ENCODE peak calls at places on chromosome 10, in nine cellular contexts. F is PC-3, Z is DND-41, Y is endodermal cell, J is IMR-90, H is mammary epithelial cell, L is fibroblast of lung, V is colonic mucosa, D is astrocyte. Q is an unnamed sample. For H3K36me3, the result is how much of the 10 kb centered on the place peaks cover.

GRCh38 chr10:91556691-91557529 is 76.0 kb downstream of the PPP1R3C start:
- DNase-seq in F (no peak), Z (no peak), Y (no peak), J (no peak), H (no peak), L (peak), V (peak), D (no peak), Q (peak)

GRCh38 chr10:129193148-129193547 is 273.9 kb upstream of the MGMT start:
- DNase-seq in F (no peak), Z (peak), Y (no peak), J (no peak), H (no peak), L (peak), V (no peak), D (no peak), Q (no peak)

GRCh38 chr10:132712698-132713232 is 73.2 kb downstream of the NKX6-2 start:
- DNase-seq in F (no peak), Z (no peak), Y (peak), J (no peak), H (no peak), L (no peak), V (no peak), D (no peak), Q (no peak)

GRCh38 chr10:96176985-96177384 is 46.9 kb downstream of the ZNF518A start:
- DNase-seq in F (no peak), Z (no peak), Y (no peak), J (no peak), H (no peak), L (no peak), V (no peak), D (no peak), Q (no peak)

GRCh38 chr10:83959330-83959729 is 180.0 kb upstream of the GHITM start:
- DNase-seq in F (no peak), Z (no peak), Y (no peak), J (no peak), H (no peak), L (no peak), V (no peak), D (no peak), Q (no peak)

GRCh38 chr10:97518601-97519043 is 19.9 kb downstream of the UBTD1 start:
- DNase-seq in F (no peak), Z (no peak), Y (no peak), J (peak), H (no peak), L (peak), V (no peak), D (no peak), Q (peak)

GRCh38 chr10:77165445-77166316 is 471.9 kb downstream of the KCNMA1 start:
- DNase-seq in F (peak), Z (peak), Y (peak), J (peak), H (peak), L (peak), V (peak), D (peak), Q (peak)

GRCh38 chr10:132938472-132939329 is 3.7 kb downstream of the CFAP46 start:
- DNase-seq in F (peak), Z (peak), Y (peak), J (no peak), H (no peak), L (no peak), V (no peak), D (no peak), Q (no peak)

GRCh38 chr10:32072025-32072787 is 16.0 kb upstream of the KIF5B start:
- DNase-seq in F (no peak), Z (no peak), Y (peak), J (no peak), H (no peak), L (no peak), V (no peak), D (no peak), Q (no peak)

GRCh38 chr10:67839957-67840356 is 2.0 kb upstream of the DNAJC12 start:
- DNase-seq in F (peak), Z (no peak), Y (no peak), J (peak), H (peak), L (no peak), V (no peak), D (peak), Q (no peak)

GRCh38 chr10:129963831-129964501 is at the start of gene EBF3:
- DNase-seq in F (peak), Z (no peak), Y (peak), J (peak), H (peak), L (no peak), V (peak), D (no peak), Q (peak)

GRCh38 chr10:116748041-116748440 is 5.7 kb upstream of the HSPA12A start:
- DNase-seq in F (peak), Z (no peak), Y (no peak), J (peak), H (peak), L (peak), V (peak), D (peak), Q (peak)

GRCh38 chr10:122669842-122670241 is 29.8 kb downstream of the C10orf120 start:
- DNase-seq in F (no peak), Z (no peak), Y (peak), J (no peak), H (no peak), L (no peak), V (no peak), D (no peak), Q (no peak)

GRCh38 chr10:45454262-45454661 is 80.2 kb downstream of the ALOX5 start:
- DNase-seq in F (no peak), Z (no peak), Y (no peak), J (no peak), H (no peak), L (no peak), V (no peak), D (no peak), Q (no peak)

DNA sequence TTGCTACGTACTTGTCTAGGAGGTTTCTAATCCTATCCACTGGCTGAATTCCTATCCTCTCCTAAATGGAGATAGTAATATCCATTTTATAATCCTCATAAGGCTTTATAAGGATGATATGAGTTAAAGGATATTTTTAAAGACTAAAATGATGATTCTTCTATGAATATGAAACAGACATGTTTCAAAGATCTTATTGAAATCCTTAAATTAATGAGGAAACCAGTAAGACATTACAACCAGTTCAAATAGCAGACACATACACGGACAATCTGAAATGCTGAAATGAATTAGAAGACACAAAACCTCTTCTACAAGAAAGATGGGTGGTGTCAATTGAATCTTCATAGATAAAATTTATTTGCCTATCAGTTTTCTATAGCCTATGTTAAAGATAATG is 132.9 kb upstream of the ANK3 start:
- DNase-seq in F (no peak), Z (no peak), Y (no peak), J (no peak), H (no peak), L (no peak), V (no peak), D (no peak), Q (no peak)
- H3K9ac ChIP-seq in F (no peak), Z (no peak), Y (no peak), J (no peak), H (no peak), L (no peak), V (no peak), D (peak), Q (no peak)

DNA sequence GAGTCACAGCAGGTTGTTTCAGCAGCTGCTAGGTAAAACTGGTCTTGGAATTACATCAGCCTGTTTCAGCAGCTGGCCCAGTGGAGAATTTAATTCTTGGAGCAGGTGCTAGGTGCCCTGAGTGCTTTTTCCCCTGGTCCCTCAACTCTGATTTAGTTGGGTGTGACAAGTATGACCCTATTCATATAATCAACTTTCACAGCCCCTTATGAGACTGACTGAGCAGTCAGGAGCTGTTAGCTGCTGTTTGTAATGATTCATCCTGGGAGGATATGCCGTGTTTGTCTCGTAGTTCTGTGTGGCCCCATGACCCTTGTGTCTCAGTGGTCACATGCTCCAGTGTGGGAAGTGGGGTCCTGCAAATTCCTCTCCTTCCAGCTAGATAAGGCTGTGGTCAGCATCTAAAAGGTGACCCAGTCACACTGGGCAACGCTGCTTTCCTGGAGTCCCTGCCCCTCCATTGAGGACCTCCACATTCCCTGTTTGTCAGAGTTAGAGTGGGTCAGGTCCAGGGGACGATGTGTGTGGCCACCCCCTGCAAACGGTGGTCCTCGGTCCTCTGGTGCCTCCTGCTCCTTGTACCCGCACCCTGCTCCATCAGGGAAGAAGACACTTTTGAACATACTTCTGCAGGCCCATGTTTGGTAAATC is 28.3 kb downstream of the TBATA start:
- DNase-seq in F (peak), Z (no peak), Y (no peak), J (peak), H (peak), L (peak), V (no peak), D (peak), Q (peak)
- H3K36me3 ChIP-seq in F (under half), Z (under half), Y (under half), J (under half), H (under half), L (under half), V (under half), D (under half), Q (under half)

DNA sequence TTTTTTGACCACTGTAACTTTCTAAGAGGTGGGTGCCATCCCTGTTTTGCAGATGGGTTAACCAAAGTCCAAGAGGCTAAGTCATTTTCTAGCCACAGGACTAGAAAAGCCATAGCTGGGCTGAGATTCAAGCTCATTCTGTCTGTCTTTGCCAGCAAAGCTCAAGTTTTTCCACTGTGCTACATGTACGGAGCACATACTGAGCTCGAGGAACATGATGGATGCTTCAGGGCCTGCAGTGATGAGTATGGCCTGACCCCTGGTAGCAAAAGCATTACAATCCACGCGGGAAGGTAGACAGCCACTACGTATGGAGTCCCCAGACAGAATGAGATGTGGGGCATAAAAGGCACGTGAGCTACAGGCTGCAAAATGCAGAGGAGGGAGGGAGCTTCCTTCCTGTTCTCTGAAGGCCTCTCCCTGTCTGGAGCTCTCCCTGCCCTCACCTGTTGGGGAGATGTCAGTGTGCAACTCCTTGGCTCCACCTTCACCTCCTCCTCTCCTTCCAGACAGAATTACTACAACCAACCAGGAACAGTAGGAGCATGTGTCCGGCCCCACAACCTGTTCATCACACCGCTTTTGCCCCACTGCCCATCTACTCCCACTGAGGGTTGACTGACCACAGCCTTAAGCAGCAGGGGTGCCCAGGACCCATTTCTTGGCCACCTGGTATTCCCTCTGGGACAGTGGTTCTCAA is 16.4 kb downstream of the ITPRIP start:
- DNase-seq in F (no peak), Z (no peak), Y (no peak), J (no peak), H (no peak), L (no peak), V (no peak), D (peak), Q (no peak)
- H3K4me3 ChIP-seq in F (no peak), Z (no peak), Y (no peak), J (no peak), H (no peak), L (no peak), V (no peak), D (no peak), Q (no peak)

DNA sequence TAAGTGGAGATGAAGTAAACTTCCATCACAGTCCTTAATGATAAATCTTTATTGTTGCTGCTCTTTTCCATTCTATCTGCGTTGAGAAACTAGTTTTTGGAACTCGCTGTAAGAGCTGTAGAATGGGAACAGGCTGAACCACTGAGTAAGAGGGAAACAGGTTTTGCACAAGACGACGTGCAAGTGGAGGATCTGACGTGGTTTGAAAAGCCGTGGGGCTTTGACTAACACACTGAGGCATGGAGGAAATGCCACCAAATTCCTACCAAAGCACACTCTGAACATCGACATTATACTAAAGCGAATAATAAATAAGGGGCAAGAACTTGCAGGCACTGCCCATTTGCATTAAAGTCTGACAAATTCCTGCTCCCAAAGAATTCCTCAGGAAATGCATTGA is 160.6 kb downstream of the KLF6 start:
- DNase-seq in F (peak), Z (no peak), Y (no peak), J (peak), H (no peak), L (peak), V (no peak), D (peak), Q (peak)
- H3K9ac ChIP-seq in F (no peak), Z (no peak), Y (no peak), J (no peak), H (no peak), L (peak), V (no peak), D (peak), Q (peak)

GRCh38 chr10:101007915-101008822 is 8.6 kb downstream of the LZTS2 start:
- DNase-seq in F (no peak), Z (no peak), Y (no peak), J (no peak), H (no peak), L (no peak), V (no peak), D (no peak), Q (no peak)

GRCh38 chr10:101007099-101007711 is 7.6 kb downstream of the LZTS2 start:
- DNase-seq in F (no peak), Z (no peak), Y (no peak), J (peak), H (no peak), L (peak), V (no peak), D (no peak), Q (peak)

GRCh38 chr10:101005361-101005760 is 5.8 kb downstream of the LZTS2 start:
- DNase-seq in F (no peak), Z (no peak), Y (no peak), J (no peak), H (no peak), L (no peak), V (no peak), D (no peak), Q (no peak)

GRCh38 chr10:101006593-101007098 is 7.0 kb downstream of the LZTS2 start:
- DNase-seq in F (no peak), Z (no peak), Y (no peak), J (peak), H (no peak), L (peak), V (no peak), D (no peak), Q (no peak)

GRCh38 chr10:101005869-101006567 is 6.4 kb downstream of the LZTS2 start:
- DNase-seq in F (no peak), Z (no peak), Y (no peak), J (no peak), H (no peak), L (no peak), V (no peak), D (no peak), Q (no peak)
- H3K36me3 ChIP-seq in F (under half), Z (under half), Y (under half), J (under half), H (under half), L (under half), V (under half), D (under half), Q (half or more)

GRCh38 chr10:101784558-101784957 is 1.3 kb upstream of the NPM3 start:
- DNase-seq in F (no peak), Z (no peak), Y (no peak), J (no peak), H (no peak), L (no peak), V (no peak), D (no peak), Q (no peak)

GRCh38 chr10:101781655-101781983 is 1.6 kb downstream of the NPM3 start:
- DNase-seq in F (no peak), Z (no peak), Y (no peak), J (no peak), H (no peak), L (no peak), V (no peak), D (no peak), Q (no peak)

GRCh38 chr10:101781984-101782810 is 1.0 kb downstream of the NPM3 start:
- DNase-seq in F (no peak), Z (no peak), Y (peak), J (no peak), H (no peak), L (no peak), V (no peak), D (no peak), Q (no peak)

GRCh38 chr10:101783736-101784118 is 481 bp upstream of the NPM3 start:
- DNase-seq in F (no peak), Z (no peak), Y (peak), J (peak), H (peak), L (no peak), V (no peak), D (no peak), Q (no peak)

DNA sequence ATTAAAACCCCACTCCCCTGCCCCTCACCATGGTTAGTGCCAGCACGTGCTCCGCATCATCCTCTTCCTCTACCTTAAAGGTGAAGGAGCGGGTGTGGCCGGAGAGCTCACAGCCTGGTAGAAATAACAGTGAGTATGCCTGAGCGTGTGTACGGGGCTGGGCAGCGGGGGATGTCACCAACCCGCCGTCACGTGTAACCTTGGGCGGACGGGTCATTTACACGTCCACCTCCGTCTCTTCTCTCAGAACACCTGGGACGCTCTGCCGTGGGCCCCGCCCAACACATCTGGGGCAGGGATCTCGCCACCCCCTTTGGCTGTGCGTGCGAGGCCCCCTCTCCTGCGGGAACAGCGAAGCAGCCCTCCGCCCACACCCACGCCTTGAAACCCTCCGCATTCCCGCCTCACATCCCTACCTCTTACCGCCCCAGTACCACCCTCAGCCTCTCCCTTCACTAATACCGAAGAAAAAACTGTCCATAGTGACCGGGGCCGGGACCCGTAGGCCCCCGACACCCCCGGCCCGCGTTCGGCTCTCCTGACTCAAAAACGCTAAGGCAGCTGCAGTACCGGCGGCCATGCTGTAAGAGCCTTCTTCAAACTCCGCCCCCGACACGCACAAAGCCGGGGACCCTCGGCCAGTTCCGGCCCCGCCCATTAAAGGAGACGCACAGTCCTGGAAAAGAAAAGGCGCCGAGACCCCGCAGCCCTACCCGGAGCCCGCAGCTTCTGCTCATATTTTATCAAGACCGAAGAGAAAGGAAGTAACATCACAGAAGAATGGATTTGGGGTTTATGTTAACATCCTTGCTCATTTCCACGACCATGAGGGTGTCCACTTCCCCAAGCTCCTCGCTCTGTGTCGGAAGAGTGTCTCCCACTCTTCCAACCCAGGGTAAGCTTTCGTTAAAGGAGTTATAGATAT is at the start of gene NPM3:
- DNase-seq in F (peak), Z (peak), Y (peak), J (peak), H (peak), L (peak), V (peak), D (peak), Q (peak)
- H3K4me3 ChIP-seq in F (peak), Z (peak), Y (peak), J (peak), H (peak), L (peak), V (peak), D (peak), Q (peak)

DNA sequence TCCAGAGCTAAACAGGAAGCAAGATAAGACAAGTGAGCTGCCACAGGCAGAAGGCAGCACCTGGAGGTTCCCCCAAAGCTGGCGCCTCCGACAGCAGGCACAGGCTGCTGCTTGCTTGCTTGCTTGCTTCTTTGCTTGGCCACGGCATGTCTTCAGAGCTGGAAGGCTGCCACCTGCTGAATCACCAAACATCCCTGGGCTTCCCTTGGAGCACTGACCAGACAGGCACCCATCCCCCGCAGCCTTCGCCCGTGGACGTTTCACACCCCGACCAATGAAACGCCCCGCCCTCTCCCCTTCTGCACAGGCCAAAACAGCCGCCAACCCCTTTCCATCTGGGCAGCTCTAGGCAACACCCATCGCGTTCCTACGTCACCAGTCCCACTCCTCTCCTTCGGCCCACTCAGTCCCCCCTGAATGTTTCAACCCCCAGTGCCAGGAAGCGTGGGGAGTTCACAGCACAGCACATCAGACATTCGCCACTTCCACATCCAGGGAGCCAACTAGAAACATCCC is 1.7 kb downstream of the SGMS1 start:
- DNase-seq in F (peak), Z (peak), Y (peak), J (peak), H (peak), L (peak), V (peak), D (peak), Q (peak)
- H3K9ac ChIP-seq in F (peak), Z (no peak), Y (peak), J (peak), H (peak), L (peak), V (peak), D (peak), Q (peak)

Q was measured in adipocyte.